ENCODE peak calls at places on chromosome 21, in five cellular contexts. D is ELR; U is CD4-positive, alpha-beta T cell; M is heart right ventricle; I is NCI-H1092 treated with DMSO at 0.1 percent for 48 hours. Q is an unnamed sample.

GRCh38 chr21:45471229-45472052 is 66.5 kb downstream of the COL18A1 start:
- DNase-seq in D (peak), U (no peak), M (peak), I (no peak), Q (peak)

GRCh38 chr21:27366846-27367245 is 400.0 kb upstream of the ADAMTS5 start:
- DNase-seq in D (no peak), U (no peak), M (no peak), I (no peak), Q (no peak)

GRCh38 chr21:46532080-46532479 is 72.8 kb downstream of the S100B start:
- DNase-seq in D (no peak), U (peak), M (no peak), I (no peak), Q (no peak)

GRCh38 chr21:44874497-44875331 is 1.2 kb upstream of the PTTG1IP start:
- DNase-seq in D (no peak), U (peak), M (peak), I (peak), Q (no peak)

GRCh38 chr21:29372063-29372802 is 73.5 kb downstream of the BACH1 start:
- DNase-seq in D (peak), U (peak), M (no peak), I (peak), Q (peak)

GRCh38 chr21:33402011-33402979 is 918 bp upstream of the IFNGR2 start:
- DNase-seq in D (peak), U (peak), M (peak), I (peak), Q (no peak)

GRCh38 chr21:26070822-26071425 is 99.6 kb downstream of the APP start:
- DNase-seq in D (peak), U (peak), M (no peak), I (no peak), Q (peak)

GRCh38 chr21:27422435-27422834 is 455.5 kb upstream of the ADAMTS5 start:
- DNase-seq in D (peak), U (no peak), M (no peak), I (no peak), Q (no peak)

GRCh38 chr21:42760361-42760970 is 107.0 kb downstream of the PDE9A start:
- DNase-seq in D (no peak), U (no peak), M (no peak), I (no peak), Q (no peak)

GRCh38 chr21:41610042-41610839 is 102.3 kb upstream of the TMPRSS2 start:
- DNase-seq in D (peak), U (no peak), M (peak), I (peak), Q (peak)

GRCh38 chr21:41367598-41368360 is 6.0 kb downstream of the MX2 start:
- DNase-seq in D (no peak), U (no peak), M (no peak), I (no peak), Q (no peak)

Q was measured in RCC 7860.